ENCODE peak calls at places on chromosomes 2 and 18, in eight cellular contexts. D, M, H, F, Y, S, R and T are unnamed samples.

GRCh38 chr2:128406629-128407252 is 88.1 kb upstream of the HS6ST1 start:
- DNase-seq in R (no peak), D (no peak), Y (no peak), M (no peak), H (no peak), S (no peak), F (no peak), T (no peak)

GRCh38 chr18:37564796-37565137 is 831 bp downstream of the CELF4 start:
- DNase-seq in M (peak; percentile 66), S (no peak), H (no peak), F (peak; percentile 4), Y (no peak), D (no peak), R (no peak), T (no peak)

GRCh38 chr2:64052468-64053241 is 33.4 kb upstream of the VPS54 start:
- DNase-seq in D (no peak), Y (no peak), H (no peak), M (no peak), R (no peak), F (peak; percentile 59), S (peak; percentile 53), T (peak; percentile 8)

GRCh38 chr2:177712462-177712861 is 319.9 kb downstream of the AGPS start:
- DNase-seq in H (no peak), Y (no peak), S (no peak), M (no peak), R (no peak), D (no peak), F (no peak), T (no peak)

GRCh38 chr18:8849696-8850095 is 144.3 kb downstream of the MTCL1 start:
- DNase-seq in H (no peak), Y (no peak), S (no peak), R (no peak), D (no peak), M (no peak), F (peak; percentile 34), T (no peak)

GRCh38 chr18:26003391-26003790 is 87.0 kb downstream of the SS18 start:
- DNase-seq in M (no peak), Y (no peak), H (no peak), F (peak; percentile 14), D (no peak), R (no peak), S (no peak), T (no peak)

GRCh38 chr2:133937669-133938068 is 316.2 kb upstream of the MGAT5 start:
- DNase-seq in R (no peak), F (no peak), D (no peak), H (no peak), Y (no peak), M (no peak), S (no peak), T (no peak)

GRCh38 chr2:216115224-216115582 is 6.1 kb downstream of the XRCC5 start:
- DNase-seq in S (no peak), Y (no peak), M (no peak), F (no peak), R (no peak), D (no peak), H (no peak), T (peak; percentile 14)

GRCh38 chr2:205058409-205058808 is 513.1 kb downstream of the PARD3B start:
- DNase-seq in F (no peak), R (no peak), S (no peak), D (no peak), Y (no peak), H (no peak), M (no peak), T (no peak)

GRCh38 chr2:158837645-158838044 is 42.5 kb downstream of the DAPL1 start:
- DNase-seq in Y (no peak), D (no peak), S (no peak), R (no peak), F (no peak), M (no peak), H (no peak), T (no peak)

GRCh38 chr2:85792783-85793441 is 39.1 kb downstream of the ATOH8 start:
- DNase-seq in H (peak; percentile 69), R (no peak), S (no peak), M (no peak), F (peak; percentile 78), Y (no peak), D (peak; percentile 43), T (peak; percentile 77)

GRCh38 chr18:64398320-64398719 is 249.4 kb upstream of the LINC00305 start:
- DNase-seq in F (no peak), M (no peak), H (no peak), Y (no peak), D (no peak), S (no peak), R (no peak), T (no peak)

GRCh38 chr18:63002305-63002704 is 287.0 kb downstream of the PHLPP1 start:
- DNase-seq in F (no peak), S (no peak), R (no peak), D (no peak), H (no peak), Y (no peak), M (no peak), T (no peak)

GRCh38 chr2:240689975-240690374 is 1.7 kb upstream of the AQP12A start:
- DNase-seq in F (no peak), Y (no peak), D (no peak), H (no peak), R (no peak), S (no peak), M (no peak), T (no peak)

GRCh38 chr2:28539095-28539494 is 43.2 kb downstream of the PLB1 start:
- DNase-seq in R (no peak), M (peak; percentile 49), S (no peak), F (no peak), Y (no peak), D (no peak), H (no peak), T (no peak)

GRCh38 chr2:191443446-191443845 is 198.2 kb downstream of the MYO1B start:
- DNase-seq in D (no peak), Y (no peak), H (no peak), S (no peak), F (no peak), M (no peak), R (no peak), T (no peak)

GRCh38 chr2:5497874-5498273 is 194.3 kb upstream of the SOX11 start:
- DNase-seq in Y (no peak), S (no peak), F (no peak), H (no peak), R (no peak), D (no peak), M (no peak), T (no peak)

GRCh38 chr18:23433360-23433759 is 19.7 kb upstream of the RIOK3 start:
- DNase-seq in R (no peak), F (no peak), Y (no peak), S (no peak), D (no peak), M (peak; percentile 58), H (no peak), T (no peak)

GRCh38 chr2:8533923-8534322 is 147.9 kb upstream of the ID2 start:
- DNase-seq in F (no peak), H (no peak), D (no peak), M (no peak), Y (no peak), S (no peak), R (no peak), T (no peak)
- H3K27ac ChIP-seq in F (no peak overlapping the region), H (no peak overlapping the region), D (no peak overlapping the region), M (no peak overlapping the region), Y (no peak overlapping the region), S (no peak overlapping the region), R (no peak overlapping the region), T (no peak overlapping the region)

GRCh38 chr2:235493775-235494715 is at the start of gene AGAP1:
- DNase-seq in R (peak; percentile 18), F (peak; percentile 90), S (no peak), M (peak; percentile 92), H (peak; percentile 89), Y (peak; percentile 41), D (peak; percentile 30), T (peak; percentile 85)

GRCh38 chr2:235492850-235493344 is 946 bp upstream of the AGAP1 start:
- DNase-seq in H (no peak), D (no peak), F (no peak), Y (no peak), R (no peak), S (no peak), M (peak; percentile 41), T (no peak)

GRCh38 chr2:235495373-235496238 is 1.8 kb downstream of the AGAP1 start:
- DNase-seq in F (peak; percentile 38), M (no peak), D (no peak), S (no peak), Y (no peak), H (no peak), R (no peak), T (peak; percentile 36)

GRCh38 chr2:235494716-235495372 is 1.0 kb downstream of the AGAP1 start:
- DNase-seq in R (no peak), Y (no peak), S (no peak), H (no peak), D (no peak), F (peak; percentile 31), M (peak; percentile 48), T (peak; percentile 34)

GRCh38 chr2:235493402-235493774 is 455 bp upstream of the AGAP1 start:
- DNase-seq in R (no peak), D (no peak), H (no peak), Y (no peak), F (no peak), S (no peak), M (no peak), T (no peak)
- H3K27ac ChIP-seq in R (no peak overlapping the region), D (peak overlapping the region; percentile 31), H (peak overlapping the region; percentile 82), Y (peak overlapping the region; percentile 61), F (no peak overlapping the region), S (no peak overlapping the region), M (peak overlapping the region; percentile 40), T (peak overlapping the region; percentile 81)

GRCh38 chr2:170554278-170554955 is 160.7 kb upstream of the SP5 start:
- DNase-seq in F (peak; percentile 83), M (peak; percentile 42), R (no peak), S (no peak), D (no peak), Y (peak; percentile 71), H (peak; percentile 53), T (peak; percentile 72)
- H3K27ac ChIP-seq in F (no peak overlapping the region), M (no peak overlapping the region), R (no peak overlapping the region), S (no peak overlapping the region), D (no peak overlapping the region), Y (peak overlapping the region; percentile 83), H (no peak overlapping the region), T (peak overlapping the region; percentile 85)

DNA sequence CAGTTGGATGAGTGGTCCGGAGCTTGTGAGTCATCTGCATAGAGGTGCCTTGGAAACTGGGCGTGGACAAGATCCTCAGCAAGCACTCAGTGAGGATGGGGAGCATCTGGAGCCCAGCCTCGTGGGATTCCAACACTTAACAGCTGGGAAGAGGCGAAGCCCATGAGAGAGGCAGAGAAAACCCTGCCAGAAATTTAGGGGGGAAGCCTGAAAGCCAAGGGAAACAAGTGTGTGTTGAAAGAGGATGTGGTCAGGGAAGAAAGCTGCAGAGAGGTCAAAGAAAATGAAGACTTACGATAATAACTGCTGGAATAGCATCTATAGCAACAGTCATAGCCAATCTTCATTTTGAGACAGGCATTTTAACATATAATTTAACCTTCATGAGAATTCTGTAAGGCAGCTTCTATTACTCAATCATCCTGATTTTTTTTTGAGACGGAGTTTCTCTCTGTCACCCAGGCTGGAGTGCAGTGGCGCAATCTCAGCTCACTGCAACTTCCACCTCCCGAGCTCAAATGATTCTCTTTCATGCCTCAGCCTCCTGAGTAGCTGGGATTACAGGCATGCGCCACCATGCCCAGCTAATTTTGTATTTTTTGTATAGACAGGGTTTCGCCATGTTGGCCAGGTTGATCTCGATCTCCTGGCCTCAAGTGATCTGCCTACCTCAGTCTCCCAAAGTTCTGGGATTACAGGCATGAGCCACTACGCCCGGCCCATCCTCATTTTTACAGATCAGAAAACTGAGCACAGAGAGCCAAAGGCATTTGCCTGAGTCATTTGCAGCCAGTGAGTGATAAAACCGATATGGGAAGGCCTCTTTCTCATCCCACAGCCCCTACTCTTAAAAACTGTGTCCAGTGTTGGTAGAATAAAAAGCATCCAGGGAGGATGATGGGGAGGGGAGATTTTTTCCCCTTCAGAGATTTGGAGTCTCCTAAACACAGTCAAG is 214.4 kb upstream of the EPAS1 start:
- DNase-seq in M (peak; percentile 74), R (no peak), F (peak; percentile 23), S (no peak), Y (no peak), D (no peak), H (no peak), T (peak; percentile 13)
- H3K27ac ChIP-seq in M (no peak overlapping the region), R (no peak overlapping the region), F (no peak overlapping the region), S (no peak overlapping the region), Y (no peak overlapping the region), D (peak overlapping the region; percentile 11), H (no peak overlapping the region), T (peak overlapping the region; percentile 54)